ENCODE peak calls at places on chromosome 2, in seven cellular contexts. K, O, C, L, Q, Y and G are unnamed samples.

GRCh38 chr2:27569398-27569797 is 13.4 kb upstream of the ZNF512 start:
- DNase-seq in K (no peak), O (no peak), C (no peak), L (no peak), Q (no peak), Y (no peak), G (no peak)

GRCh38 chr2:233247744-233248143 is 3.7 kb upstream of the ATG16L1 start:
- DNase-seq in K (no peak), O (no peak), C (no peak), L (no peak), Q (no peak), Y (no peak), G (peak)

GRCh38 chr2:18829976-18830375 is 240.6 kb upstream of the NT5C1B start:
- DNase-seq in K (no peak), O (no peak), C (no peak), L (peak), Q (no peak), Y (no peak), G (no peak)

GRCh38 chr2:20317690-20318089 is 33.0 kb downstream of the PUM2 start:
- DNase-seq in K (no peak), O (no peak), C (no peak), L (no peak), Q (no peak), Y (no peak), G (no peak)

GRCh38 chr2:144341538-144341937 is 178.4 kb downstream of the ZEB2 start:
- DNase-seq in K (no peak), O (no peak), C (no peak), L (no peak), Q (no peak), Y (no peak), G (no peak)

GRCh38 chr2:240383871-240384700 is 51.4 kb upstream of the GPC1 start:
- DNase-seq in K (no peak), O (no peak), C (no peak), L (no peak), Q (no peak), Y (no peak), G (no peak)

GRCh38 chr2:225008935-225009334 is 33.3 kb downstream of the DOCK10 start:
- DNase-seq in K (no peak), O (no peak), C (no peak), L (peak), Q (no peak), Y (no peak), G (no peak)

GRCh38 chr2:20515293-20516220 is 68.7 kb downstream of the RHOB start:
- DNase-seq in K (no peak), O (no peak), C (no peak), L (no peak), Q (no peak), Y (no peak), G (no peak)

GRCh38 chr2:81247648-81248047 is 943.1 kb upstream of the LRRTM1 start:
- DNase-seq in K (no peak), O (no peak), C (no peak), L (no peak), Q (no peak), Y (no peak), G (no peak)

GRCh38 chr2:54574107-54574859 is 118.2 kb downstream of the SPTBN1 start:
- DNase-seq in K (no peak), O (no peak), C (peak), L (peak), Q (no peak), Y (no peak), G (peak)

GRCh38 chr2:28356095-28356911 is 36.4 kb upstream of the FOSL2 start:
- DNase-seq in K (no peak), O (peak), C (peak), L (peak), Q (peak), Y (no peak), G (no peak)

DNA sequence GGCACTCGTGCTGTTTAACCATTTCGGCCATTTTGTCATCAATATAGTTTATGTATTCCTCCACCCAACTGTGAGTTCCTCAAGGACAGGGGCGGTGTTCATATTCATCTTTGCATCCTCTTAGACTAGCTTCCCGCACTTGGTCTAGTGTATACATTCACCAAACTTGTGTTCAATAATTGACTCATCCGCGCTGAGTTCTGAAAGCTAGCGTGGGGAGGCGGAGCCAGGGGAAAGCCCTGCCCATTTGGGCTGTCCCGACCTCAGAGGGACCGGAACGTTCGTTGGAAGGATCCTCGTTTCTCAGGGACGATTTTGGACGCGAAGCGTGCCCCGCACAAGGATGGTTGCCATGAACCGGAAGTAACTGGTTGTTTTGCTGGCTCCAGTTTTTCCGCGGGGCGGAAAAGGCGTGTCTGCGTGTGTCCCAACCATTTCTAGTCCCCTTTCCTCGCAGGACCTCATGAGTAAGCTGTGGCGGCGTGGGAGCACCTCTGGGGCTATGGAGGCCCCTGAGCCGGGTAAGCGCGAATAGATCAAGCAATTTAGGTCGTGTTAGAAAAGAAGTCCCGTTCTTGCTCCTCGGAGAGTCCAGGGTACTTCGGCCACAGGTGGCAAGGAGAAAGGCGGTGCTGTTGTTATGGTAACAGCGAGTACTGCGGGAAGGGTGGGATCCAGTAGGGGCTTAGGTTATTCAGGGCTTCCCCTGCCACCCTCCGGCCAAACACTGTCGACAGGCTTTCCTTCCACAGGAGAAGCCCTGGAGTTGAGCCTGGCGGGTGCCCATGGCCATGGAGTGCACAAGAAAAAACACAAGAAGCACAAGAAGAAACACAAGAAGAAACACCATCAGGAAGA is at the start of gene INO80B:
- DNase-seq in K (peak), O (peak), C (peak), L (peak), Q (peak), Y (peak), G (peak)
- TF ChIP-seq CTCF in K (no peak), O (no peak), C (no peak), L (no peak), Q (no peak), Y (peak), G (no peak)

GRCh38 chr2:130822766-130823165 is 13.9 kb upstream of the ARHGEF4 start:
- DNase-seq in K (no peak), O (no peak), C (no peak), L (no peak), Q (no peak), Y (no peak), G (no peak)

GRCh38 chr2:130821867-130822266 is 14.8 kb upstream of the ARHGEF4 start:
- DNase-seq in K (no peak), O (no peak), C (no peak), L (no peak), Q (no peak), Y (no peak), G (no peak)

GRCh38 chr2:130819915-130820861 is 16.5 kb upstream of the ARHGEF4 start:
- DNase-seq in K (no peak), O (peak), C (no peak), L (no peak), Q (no peak), Y (no peak), G (no peak)

GRCh38 chr2:130818809-130819208 is 17.9 kb upstream of the ARHGEF4 start:
- DNase-seq in K (no peak), O (no peak), C (no peak), L (no peak), Q (no peak), Y (no peak), G (no peak)

DNA sequence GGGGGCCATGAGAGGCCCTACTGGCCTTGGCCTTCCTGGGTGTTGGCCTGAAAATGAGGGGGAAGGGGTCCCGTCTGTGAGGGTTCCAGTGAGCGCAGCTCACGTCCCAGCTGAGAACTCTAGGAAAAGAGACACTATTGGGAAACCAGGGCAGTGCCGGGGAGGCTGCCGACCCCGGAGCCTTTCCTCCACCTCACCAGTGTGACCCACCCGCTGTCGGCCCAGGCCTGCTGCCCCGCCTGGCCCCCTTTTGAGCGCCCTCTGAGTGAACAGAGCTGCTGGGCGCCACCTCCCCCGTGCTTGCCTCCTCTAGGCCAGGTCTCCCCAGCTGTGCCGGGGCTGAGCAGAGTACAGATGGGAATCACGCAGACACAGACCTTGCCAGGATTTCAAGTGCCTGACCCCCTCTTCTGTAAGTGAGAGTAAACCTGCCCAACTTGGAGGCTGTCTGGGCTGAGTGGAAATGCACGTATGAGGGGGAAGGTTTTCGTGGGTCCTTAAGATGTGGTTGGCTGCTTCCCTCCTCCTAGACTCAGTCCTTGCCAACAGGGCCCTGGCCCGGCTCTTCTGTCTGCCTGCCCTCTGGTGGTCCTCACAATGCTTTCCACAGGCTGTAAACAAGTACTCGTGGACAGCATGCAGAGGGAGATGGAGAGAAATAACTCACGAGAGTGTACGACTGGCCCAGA is 17.3 kb upstream of the ARHGEF4 start:
- DNase-seq in K (no peak), O (no peak), C (no peak), L (no peak), Q (no peak), Y (no peak), G (no peak)
- TF ChIP-seq CTCF in K (peak), O (peak), C (no peak), L (peak), Q (no peak), Y (no peak), G (peak)

GRCh38 chr2:117470311-117471095 is 344.0 kb upstream of the DDX18 start:
- DNase-seq in K (peak), O (no peak), C (no peak), L (no peak), Q (no peak), Y (peak), G (peak)
- TF ChIP-seq CTCF in K (peak), O (no peak), C (peak), L (peak), Q (no peak), Y (peak), G (peak)

GRCh38 chr2:74383254-74383653 is 3.1 kb upstream of the DCTN1 start:
- DNase-seq in K (no peak), O (peak), C (peak), L (peak), Q (peak), Y (no peak), G (no peak)
- TF ChIP-seq CTCF in K (no peak), O (no peak), C (no peak), L (no peak), Q (no peak), Y (no peak), G (no peak)